ENCODE peak calls at places on chromosomes 1 and 21, in five cellular contexts. S is cardiac fibroblast, U is bronchial epithelial cell, G is body of pancreas, Z is psoas muscle. N is an unnamed sample.

GRCh38 chr1:219927956-219928790 is at the start of gene SLC30A10:
- DNase-seq in S (peak; percentile 5), U (no peak), G (peak; percentile 15), Z (peak; percentile 15), N (no peak)

GRCh38 chr1:27885620-27886352 is 13.4 kb downstream of the THEMIS2 start:
- DNase-seq in S (no peak), U (no peak), G (no peak), Z (no peak), N (no peak)

GRCh38 chr1:24641646-24642151 is 1.4 kb upstream of the SRRM1 start:
- DNase-seq in S (peak; percentile 47), U (no peak), G (peak; percentile 29), Z (peak; percentile 56), N (peak; percentile 70)

GRCh38 chr1:240474133-240474614 is 137.8 kb downstream of the GREM2 start:
- DNase-seq in S (peak; percentile 74), U (peak; percentile 78), G (no peak), Z (no peak), N (no peak)

GRCh38 chr1:167770127-167770526 is 48.3 kb downstream of the MPZL1 start:
- DNase-seq in S (no peak), U (no peak), G (no peak), Z (no peak), N (no peak)

GRCh38 chr21:18959817-18960216 is 556.2 kb upstream of the TMPRSS15 start:
- DNase-seq in S (no peak), U (no peak), G (no peak), Z (no peak), N (no peak)

GRCh38 chr21:34886554-34887385 is 162.3 kb downstream of the RUNX1 start:
- DNase-seq in S (no peak), U (no peak), G (peak; percentile 23), Z (peak; percentile 35), N (peak; percentile 69)

GRCh38 chr1:47431534-47431933 is 6.3 kb upstream of the FOXD2 start:
- DNase-seq in S (peak; percentile 72), U (peak; percentile 54), G (no peak), Z (no peak), N (no peak)

GRCh38 chr1:205444931-205445652 is 10.8 kb downstream of the BLACAT1 start:
- DNase-seq in S (no peak), U (no peak), G (no peak), Z (peak; percentile 37), N (no peak)

GRCh38 chr1:24303600-24303999 is 15.6 kb upstream of the GRHL3 start:
- DNase-seq in S (no peak), U (no peak), G (no peak), Z (no peak), N (no peak)

GRCh38 chr1:234270581-234271242 is 102.5 kb upstream of the COA6 start:
- DNase-seq in S (no peak), U (no peak), G (no peak), Z (no peak), N (no peak)

GRCh38 chr1:37239225-37239740 is 205.0 kb upstream of the GRIK3 start:
- DNase-seq in S (no peak), U (no peak), G (no peak), Z (no peak), N (no peak)

GRCh38 chr1:116557323-116557878 is 13.4 kb downstream of the CD58 start:
- DNase-seq in S (no peak), U (no peak), G (no peak), Z (no peak), N (no peak)

GRCh38 chr21:16330340-16331319 is 600.8 kb downstream of the USP25 start:
- DNase-seq in S (peak; percentile 89), U (peak; percentile 69), G (no peak), Z (no peak), N (no peak)

GRCh38 chr1:40315795-40316594 is 1.1 kb downstream of the COL9A2 start:
- DNase-seq in S (no peak), U (peak; percentile 8), G (peak; percentile 17), Z (no peak), N (no peak)

DNA sequence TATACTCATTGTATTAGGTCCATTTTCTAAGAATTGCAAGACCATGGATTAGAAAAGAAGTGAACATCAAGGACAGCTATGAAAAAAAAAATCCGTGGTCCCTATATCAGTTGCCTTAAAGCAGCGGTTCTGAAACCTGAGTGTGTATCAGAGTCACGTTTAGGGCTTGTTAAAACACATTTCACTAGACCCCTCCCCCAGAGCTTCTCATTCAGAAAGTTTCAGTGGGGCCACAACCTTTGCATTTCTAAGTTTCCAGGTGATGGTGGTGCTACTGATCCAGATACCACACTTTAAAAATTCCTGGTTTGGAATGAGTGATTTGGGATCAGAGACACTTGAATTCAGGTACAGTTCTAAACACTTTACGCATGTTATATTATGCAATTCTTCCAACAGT is 96.1 kb upstream of the PRMT6 start:
- DNase-seq in S (no peak), U (no peak), G (no peak), Z (no peak), N (no peak)
- H3K4me3 ChIP-seq in S (no peak overlapping the region), U (no peak overlapping the region), G (no peak overlapping the region), Z (no peak overlapping the region), N (no peak overlapping the region)

GRCh38 chr1:180084867-180085266 is 69.8 kb upstream of the QSOX1 start:
- DNase-seq in S (no peak), U (no peak), G (no peak), Z (no peak), N (no peak)

GRCh38 chr1:180085331-180085730 is 69.3 kb upstream of the QSOX1 start:
- DNase-seq in S (no peak), U (no peak), G (no peak), Z (no peak), N (no peak)

GRCh38 chr1:180081474-180081873 is 73.2 kb upstream of the QSOX1 start:
- DNase-seq in S (no peak), U (no peak), G (no peak), Z (no peak), N (no peak)

GRCh38 chr1:180080439-180080838 is 74.2 kb upstream of the QSOX1 start:
- DNase-seq in S (no peak), U (peak; percentile 81), G (no peak), Z (no peak), N (no peak)

GRCh38 chr1:180083164-180083563 is 71.5 kb upstream of the QSOX1 start:
- DNase-seq in S (peak; percentile 13), U (no peak), G (no peak), Z (no peak), N (no peak)
- TF ChIP-seq CTCF in S (no peak), U (no peak), G (no peak), Z (no peak), N (no peak)

DNA sequence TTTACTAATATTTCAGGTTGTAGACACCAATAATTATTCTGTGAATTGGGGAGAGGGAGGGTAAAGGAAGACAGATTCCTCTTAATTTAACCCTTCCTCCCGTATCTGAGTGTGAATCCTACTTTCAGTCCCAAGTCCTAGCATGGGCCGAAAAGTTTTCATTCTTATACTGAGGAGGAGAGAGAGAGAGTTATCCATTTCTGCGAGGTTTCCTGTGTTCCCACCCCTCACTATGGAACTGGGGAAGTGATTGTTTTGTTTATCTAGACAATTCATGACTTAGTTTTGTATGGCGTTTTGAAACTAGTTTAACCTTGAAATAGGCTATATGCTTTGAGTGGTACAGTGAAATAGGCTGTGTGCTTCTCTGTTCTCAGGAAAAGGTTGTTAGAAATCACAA is 134.0 kb upstream of the DPYD start:
- DNase-seq in S (no peak), U (no peak), G (no peak), Z (no peak), N (no peak)
- H3K4me3 ChIP-seq in S (peak overlapping the region; percentile 34), U (no peak overlapping the region), G (no peak overlapping the region), Z (no peak overlapping the region), N (no peak overlapping the region)

DNA sequence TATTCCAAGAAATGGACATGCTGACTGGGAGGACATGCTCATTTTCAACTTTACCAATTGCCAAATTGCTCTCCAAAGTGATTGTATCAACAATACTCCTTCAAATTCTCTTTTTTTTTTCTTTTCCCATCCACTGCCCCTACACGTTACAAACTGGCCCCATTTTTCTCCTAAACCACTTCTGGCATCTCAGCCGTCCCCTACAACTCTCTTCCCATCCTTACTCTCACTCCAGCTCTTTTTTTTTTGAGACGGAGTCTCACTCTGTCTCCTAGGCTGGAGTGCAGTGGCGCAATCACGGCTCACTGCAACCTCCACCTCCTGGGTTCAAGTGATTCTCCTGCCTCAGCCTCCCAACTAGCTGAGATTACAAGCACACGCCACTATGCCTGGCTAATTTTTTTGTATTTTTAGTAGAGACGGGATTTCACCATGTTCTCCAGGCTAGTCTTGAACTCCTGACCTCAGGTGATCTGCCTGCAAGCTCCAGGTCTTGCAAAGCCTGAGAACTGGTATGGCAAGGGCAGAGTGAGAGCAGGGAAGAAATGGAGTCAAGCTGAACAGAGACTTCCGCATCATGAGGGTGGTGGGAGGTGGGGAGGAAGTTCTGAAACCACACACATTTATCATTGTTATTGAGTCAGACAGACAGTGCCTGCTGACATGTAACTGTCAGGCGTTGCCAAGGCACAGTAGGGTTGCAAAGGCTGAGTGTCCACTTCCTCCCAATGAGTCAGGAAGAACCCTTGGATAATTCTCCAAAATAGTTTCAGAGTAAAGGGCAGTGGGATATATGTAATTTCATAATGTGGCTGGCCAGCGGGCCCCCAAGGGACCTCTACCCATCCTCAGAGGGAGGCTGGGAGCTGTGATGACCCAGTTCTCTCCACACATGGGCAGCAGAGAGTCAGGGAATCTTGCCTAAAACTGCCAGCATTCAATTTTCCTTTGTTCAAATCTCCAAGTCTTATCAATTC is 17.4 kb downstream of the CELA3A start:
- DNase-seq in S (peak; percentile 95), U (peak; percentile 97), G (no peak), Z (peak; percentile 21), N (peak; percentile 64)
- TF ChIP-seq CTCF in S (peak; percentile 62), U (peak; percentile 45), G (no peak), Z (no peak), N (no peak)

DNA sequence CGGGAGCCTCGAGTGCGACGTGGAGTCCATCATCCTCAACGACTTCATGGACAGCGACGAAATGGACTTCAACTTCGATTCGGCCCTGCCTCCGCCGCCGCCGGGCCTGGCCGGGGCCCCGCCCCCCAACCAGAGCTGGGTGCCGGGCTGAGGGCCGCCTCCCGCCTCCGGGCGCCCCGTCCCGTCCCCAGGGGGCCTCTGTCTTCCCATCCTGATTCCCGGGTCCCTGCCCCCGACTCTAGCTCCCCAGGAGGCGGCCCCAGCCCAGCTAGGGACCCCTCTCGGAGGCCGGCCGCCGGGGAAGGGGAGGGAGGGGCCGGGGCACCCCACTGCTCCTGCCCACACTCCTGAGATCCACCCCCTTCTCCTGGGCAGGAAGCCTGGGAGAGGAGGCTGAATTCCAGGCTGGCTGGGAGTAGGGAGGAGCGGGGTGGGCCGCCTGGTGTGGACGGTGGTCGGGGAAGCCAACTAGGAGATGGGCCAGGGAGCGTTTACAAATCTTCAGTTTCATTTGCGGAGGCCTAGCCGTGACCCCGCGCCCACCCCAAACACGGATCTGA is 21.4 kb downstream of the FOXO6 start:
- DNase-seq in S (no peak), U (peak; percentile 18), G (peak; percentile 41), Z (peak; percentile 64), N (peak; percentile 68)
- H3K4me3 ChIP-seq in S (no peak overlapping the region), U (peak overlapping the region; percentile 36), G (no peak overlapping the region), Z (peak overlapping the region; percentile 64), N (peak overlapping the region; percentile 61)

DNA sequence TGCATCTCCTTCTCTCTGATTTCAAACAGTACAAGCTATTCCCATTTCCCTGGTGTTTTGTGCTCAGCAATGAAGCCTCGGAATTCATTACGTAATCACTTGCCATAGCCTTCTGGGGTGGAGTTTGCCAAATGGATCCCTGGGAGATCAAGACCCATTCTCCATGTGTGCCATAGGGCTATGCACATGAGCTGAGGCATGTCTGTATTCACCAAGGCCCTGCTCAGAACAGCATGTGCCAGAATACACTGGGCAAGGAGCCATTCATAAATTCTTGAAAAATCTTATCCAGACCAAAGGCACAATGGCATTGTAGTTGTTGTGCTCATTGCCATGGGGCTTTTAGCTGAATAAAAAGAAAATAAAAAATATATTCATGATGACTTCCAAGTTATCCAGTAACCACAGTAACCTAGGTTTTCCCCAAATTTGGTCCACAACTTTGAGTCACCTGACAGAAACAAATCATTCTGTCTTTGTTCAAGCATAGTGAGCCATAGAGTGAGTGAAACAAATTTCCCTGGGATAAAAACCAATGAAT is 53.0 kb downstream of the CRB1 start:
- DNase-seq in S (peak; percentile 58), U (peak; percentile 64), G (no peak), Z (no peak), N (no peak)
- TF ChIP-seq CTCF in S (no peak), U (no peak), G (no peak), Z (no peak), N (no peak)